ENCODE peak calls at places on chromosomes 5 and 9, in nine cellular contexts. One of them, this sample, is unnamed.

GRCh38 chr5:102561894-102562760 is 63.3 kb upstream of the SLCO6A1 start:
- DNase-seq in neuronal stem cell: peak; percentile 27
- DNase-seq in astrocyte: no peak
- DNase-seq in heart left ventricle: peak; percentile 40
- DNase-seq in OCI-LY7: peak; percentile 16
- DNase-seq in breast epithelium: no peak
- DNase-seq in mammary epithelial cell: peak; percentile 8
- DNase-seq in mesendoderm: peak; percentile 90
- DNase-seq in CD4-positive, CD25-positive, alpha-beta regulatory T cell: no peak
- DNase-seq in this sample: no peak

GRCh38 chr9:137311171-137311970 is 9.3 kb upstream of the NRARP start:
- DNase-seq in neuronal stem cell: no peak
- DNase-seq in astrocyte: peak; percentile 30
- DNase-seq in heart left ventricle: peak; percentile 66
- DNase-seq in OCI-LY7: no peak
- DNase-seq in breast epithelium: peak; percentile 80
- DNase-seq in mammary epithelial cell: peak; percentile 95
- DNase-seq in mesendoderm: no peak
- DNase-seq in CD4-positive, CD25-positive, alpha-beta regulatory T cell: no peak
- DNase-seq in this sample: peak; percentile 94

GRCh38 chr5:71891856-71892255 is 172.8 kb downstream of the CARTPT start:
- DNase-seq in neuronal stem cell: peak; percentile 17
- DNase-seq in astrocyte: peak; percentile 35
- DNase-seq in heart left ventricle: no peak
- DNase-seq in OCI-LY7: no peak
- DNase-seq in breast epithelium: no peak
- DNase-seq in mammary epithelial cell: peak; percentile 34
- DNase-seq in mesendoderm: peak; percentile 96
- DNase-seq in CD4-positive, CD25-positive, alpha-beta regulatory T cell: no peak
- DNase-seq in this sample: no peak

GRCh38 chr5:93883459-93883858 is 142.1 kb upstream of the POU5F2 start:
- DNase-seq in neuronal stem cell: no peak
- DNase-seq in astrocyte: no peak
- DNase-seq in heart left ventricle: no peak
- DNase-seq in OCI-LY7: no peak
- DNase-seq in breast epithelium: no peak
- DNase-seq in mammary epithelial cell: no peak
- DNase-seq in mesendoderm: no peak
- DNase-seq in CD4-positive, CD25-positive, alpha-beta regulatory T cell: no peak
- DNase-seq in this sample: no peak

GRCh38 chr9:129834489-129835127 is 467 bp downstream of the C9orf78 start:
- DNase-seq in neuronal stem cell: no peak
- DNase-seq in astrocyte: no peak
- DNase-seq in heart left ventricle: no peak
- DNase-seq in OCI-LY7: peak; percentile 33
- DNase-seq in breast epithelium: no peak
- DNase-seq in mammary epithelial cell: no peak
- DNase-seq in mesendoderm: no peak
- DNase-seq in CD4-positive, CD25-positive, alpha-beta regulatory T cell: peak; percentile 61
- DNase-seq in this sample: peak; percentile 75

GRCh38 chr9:70552561-70552960 is 138.1 kb upstream of the KLF9 start:
- DNase-seq in neuronal stem cell: no peak
- DNase-seq in astrocyte: no peak
- DNase-seq in heart left ventricle: no peak
- DNase-seq in OCI-LY7: no peak
- DNase-seq in breast epithelium: no peak
- DNase-seq in mammary epithelial cell: no peak
- DNase-seq in mesendoderm: no peak
- DNase-seq in CD4-positive, CD25-positive, alpha-beta regulatory T cell: no peak
- DNase-seq in this sample: no peak

GRCh38 chr9:134217431-134218210 is 53.3 kb upstream of the RNU6ATAC start:
- DNase-seq in neuronal stem cell: no peak
- DNase-seq in astrocyte: no peak
- DNase-seq in heart left ventricle: peak; percentile 46
- DNase-seq in OCI-LY7: peak; percentile 64
- DNase-seq in breast epithelium: no peak
- DNase-seq in mammary epithelial cell: no peak
- DNase-seq in mesendoderm: peak; percentile 79
- DNase-seq in CD4-positive, CD25-positive, alpha-beta regulatory T cell: no peak
- DNase-seq in this sample: peak; percentile 63

GRCh38 chr9:8599937-8600336 is 800.4 kb upstream of the DMAC1 start:
- DNase-seq in neuronal stem cell: no peak
- DNase-seq in astrocyte: no peak
- DNase-seq in heart left ventricle: no peak
- DNase-seq in OCI-LY7: no peak
- DNase-seq in breast epithelium: no peak
- DNase-seq in mammary epithelial cell: no peak
- DNase-seq in mesendoderm: peak; percentile 82
- DNase-seq in CD4-positive, CD25-positive, alpha-beta regulatory T cell: no peak
- DNase-seq in this sample: no peak

GRCh38 chr5:109319351-109319750 is 90.4 kb downstream of the PJA2 start:
- DNase-seq in neuronal stem cell: no peak
- DNase-seq in astrocyte: no peak
- DNase-seq in heart left ventricle: no peak
- DNase-seq in OCI-LY7: no peak
- DNase-seq in breast epithelium: no peak
- DNase-seq in mammary epithelial cell: no peak
- DNase-seq in mesendoderm: no peak
- DNase-seq in CD4-positive, CD25-positive, alpha-beta regulatory T cell: no peak
- DNase-seq in this sample: no peak

GRCh38 chr5:17405976-17406876 is 91.8 kb upstream of the TAF11L2 start:
- DNase-seq in neuronal stem cell: no peak
- DNase-seq in astrocyte: peak; percentile 67
- DNase-seq in heart left ventricle: no peak
- DNase-seq in OCI-LY7: no peak
- DNase-seq in breast epithelium: no peak
- DNase-seq in mammary epithelial cell: peak; percentile 72
- DNase-seq in mesendoderm: no peak
- DNase-seq in CD4-positive, CD25-positive, alpha-beta regulatory T cell: no peak
- DNase-seq in this sample: no peak

GRCh38 chr9:34010979-34011378 is 37.7 kb downstream of the UBAP2 start:
- DNase-seq in neuronal stem cell: no peak
- DNase-seq in astrocyte: no peak
- DNase-seq in heart left ventricle: no peak
- DNase-seq in OCI-LY7: peak; percentile 64
- DNase-seq in breast epithelium: no peak
- DNase-seq in mammary epithelial cell: peak; percentile 2
- DNase-seq in mesendoderm: no peak
- DNase-seq in CD4-positive, CD25-positive, alpha-beta regulatory T cell: peak; percentile 41
- DNase-seq in this sample: no peak

DNA sequence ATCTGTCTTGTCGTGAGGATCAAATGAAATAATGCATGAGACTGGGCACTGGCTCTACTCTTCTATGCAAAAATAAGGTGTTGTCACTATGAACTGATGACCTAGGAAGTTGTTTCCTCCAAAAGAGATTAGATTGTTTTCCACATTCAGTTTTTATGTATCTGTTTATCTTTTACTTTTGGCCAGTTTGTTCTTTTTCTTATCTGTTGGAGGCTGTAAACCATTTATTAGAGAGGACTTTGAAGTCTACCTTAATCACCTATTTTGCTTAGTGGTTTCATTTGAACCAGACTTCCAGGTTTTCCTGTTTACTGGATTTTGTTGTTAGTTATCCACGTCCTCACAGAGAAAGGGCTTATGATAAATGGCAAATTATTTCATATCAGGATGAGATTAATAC is 21.5 kb upstream of the GDA start:
- DNase-seq in neuronal stem cell: no peak
- DNase-seq in astrocyte: no peak
- DNase-seq in heart left ventricle: no peak
- DNase-seq in OCI-LY7: no peak
- DNase-seq in breast epithelium: no peak
- DNase-seq in mammary epithelial cell: no peak
- DNase-seq in mesendoderm: no peak
- DNase-seq in CD4-positive, CD25-positive, alpha-beta regulatory T cell: no peak
- DNase-seq in this sample: no peak
- H3K4me1 ChIP-seq in neuronal stem cell: no peaks in the 10 kb centered on the region
- H3K4me1 ChIP-seq in astrocyte: no peaks in the 10 kb centered on the region
- H3K4me1 ChIP-seq in heart left ventricle: no peaks in the 10 kb centered on the region
- H3K4me1 ChIP-seq in OCI-LY7: no peaks in the 10 kb centered on the region
- H3K4me1 ChIP-seq in breast epithelium: no peaks in the 10 kb centered on the region
- H3K4me1 ChIP-seq in mammary epithelial cell: peaks cover 4% of the 10 kb centered on the region
- H3K4me1 ChIP-seq in mesendoderm: no peaks in the 10 kb centered on the region
- H3K4me1 ChIP-seq in CD4-positive, CD25-positive, alpha-beta regulatory T cell: no peaks in the 10 kb centered on the region
- H3K4me1 ChIP-seq in this sample: no peaks in the 10 kb centered on the region

GRCh38 chr5:88677502-88677901 is 205.5 kb downstream of the MEF2C start:
- DNase-seq in neuronal stem cell: no peak
- DNase-seq in astrocyte: no peak
- DNase-seq in heart left ventricle: no peak
- DNase-seq in OCI-LY7: no peak
- DNase-seq in breast epithelium: no peak
- DNase-seq in mammary epithelial cell: no peak
- DNase-seq in mesendoderm: no peak
- DNase-seq in CD4-positive, CD25-positive, alpha-beta regulatory T cell: no peak
- DNase-seq in this sample: no peak
- H3K4me3 ChIP-seq in neuronal stem cell: no peak overlapping the region
- H3K4me3 ChIP-seq in astrocyte: peak overlapping the region; percentile 83
- H3K4me3 ChIP-seq in heart left ventricle: no peak overlapping the region
- H3K4me3 ChIP-seq in OCI-LY7: peak overlapping the region; percentile 72
- H3K4me3 ChIP-seq in breast epithelium: no peak overlapping the region
- H3K4me3 ChIP-seq in mammary epithelial cell: no peak overlapping the region
- H3K4me3 ChIP-seq in mesendoderm: no peak overlapping the region
- H3K4me3 ChIP-seq in CD4-positive, CD25-positive, alpha-beta regulatory T cell: no peak overlapping the region
- H3K4me3 ChIP-seq in this sample: no peak overlapping the region

GRCh38 chr9:95890594-95890993 is 15.1 kb downstream of the ERCC6L2 start:
- DNase-seq in neuronal stem cell: no peak
- DNase-seq in astrocyte: no peak
- DNase-seq in heart left ventricle: no peak
- DNase-seq in OCI-LY7: no peak
- DNase-seq in breast epithelium: no peak
- DNase-seq in mammary epithelial cell: no peak
- DNase-seq in mesendoderm: no peak
- DNase-seq in CD4-positive, CD25-positive, alpha-beta regulatory T cell: no peak
- DNase-seq in this sample: no peak

GRCh38 chr9:95892690-95893089 is 17.2 kb downstream of the ERCC6L2 start:
- DNase-seq in neuronal stem cell: no peak
- DNase-seq in astrocyte: no peak
- DNase-seq in heart left ventricle: no peak
- DNase-seq in OCI-LY7: no peak
- DNase-seq in breast epithelium: no peak
- DNase-seq in mammary epithelial cell: no peak
- DNase-seq in mesendoderm: no peak
- DNase-seq in CD4-positive, CD25-positive, alpha-beta regulatory T cell: no peak
- DNase-seq in this sample: no peak

GRCh38 chr9:95887926-95888497 is 12.5 kb downstream of the ERCC6L2 start:
- DNase-seq in neuronal stem cell: no peak
- DNase-seq in astrocyte: no peak
- DNase-seq in heart left ventricle: no peak
- DNase-seq in OCI-LY7: no peak
- DNase-seq in breast epithelium: no peak
- DNase-seq in mammary epithelial cell: no peak
- DNase-seq in mesendoderm: no peak
- DNase-seq in CD4-positive, CD25-positive, alpha-beta regulatory T cell: peak; percentile 43
- DNase-seq in this sample: no peak

GRCh38 chr9:95896580-95896979 is 21.1 kb downstream of the ERCC6L2 start:
- DNase-seq in neuronal stem cell: no peak
- DNase-seq in astrocyte: no peak
- DNase-seq in heart left ventricle: no peak
- DNase-seq in OCI-LY7: no peak
- DNase-seq in breast epithelium: no peak
- DNase-seq in mammary epithelial cell: no peak
- DNase-seq in mesendoderm: no peak
- DNase-seq in CD4-positive, CD25-positive, alpha-beta regulatory T cell: no peak
- DNase-seq in this sample: no peak

GRCh38 chr9:95891067-95891466 is 15.6 kb downstream of the ERCC6L2 start:
- DNase-seq in neuronal stem cell: no peak
- DNase-seq in astrocyte: no peak
- DNase-seq in heart left ventricle: no peak
- DNase-seq in OCI-LY7: no peak
- DNase-seq in breast epithelium: no peak
- DNase-seq in mammary epithelial cell: no peak
- DNase-seq in mesendoderm: no peak
- DNase-seq in CD4-positive, CD25-positive, alpha-beta regulatory T cell: no peak
- DNase-seq in this sample: no peak
- H3K27ac ChIP-seq in neuronal stem cell: no peak overlapping the region
- H3K27ac ChIP-seq in astrocyte: no peak overlapping the region
- H3K27ac ChIP-seq in heart left ventricle: no peak overlapping the region
- H3K27ac ChIP-seq in OCI-LY7: no peak overlapping the region
- H3K27ac ChIP-seq in breast epithelium: no peak overlapping the region
- H3K27ac ChIP-seq in mammary epithelial cell: no peak overlapping the region
- H3K27ac ChIP-seq in mesendoderm: no peak overlapping the region
- H3K27ac ChIP-seq in CD4-positive, CD25-positive, alpha-beta regulatory T cell: no peak overlapping the region
- H3K27ac ChIP-seq in this sample: no peak overlapping the region

DNA sequence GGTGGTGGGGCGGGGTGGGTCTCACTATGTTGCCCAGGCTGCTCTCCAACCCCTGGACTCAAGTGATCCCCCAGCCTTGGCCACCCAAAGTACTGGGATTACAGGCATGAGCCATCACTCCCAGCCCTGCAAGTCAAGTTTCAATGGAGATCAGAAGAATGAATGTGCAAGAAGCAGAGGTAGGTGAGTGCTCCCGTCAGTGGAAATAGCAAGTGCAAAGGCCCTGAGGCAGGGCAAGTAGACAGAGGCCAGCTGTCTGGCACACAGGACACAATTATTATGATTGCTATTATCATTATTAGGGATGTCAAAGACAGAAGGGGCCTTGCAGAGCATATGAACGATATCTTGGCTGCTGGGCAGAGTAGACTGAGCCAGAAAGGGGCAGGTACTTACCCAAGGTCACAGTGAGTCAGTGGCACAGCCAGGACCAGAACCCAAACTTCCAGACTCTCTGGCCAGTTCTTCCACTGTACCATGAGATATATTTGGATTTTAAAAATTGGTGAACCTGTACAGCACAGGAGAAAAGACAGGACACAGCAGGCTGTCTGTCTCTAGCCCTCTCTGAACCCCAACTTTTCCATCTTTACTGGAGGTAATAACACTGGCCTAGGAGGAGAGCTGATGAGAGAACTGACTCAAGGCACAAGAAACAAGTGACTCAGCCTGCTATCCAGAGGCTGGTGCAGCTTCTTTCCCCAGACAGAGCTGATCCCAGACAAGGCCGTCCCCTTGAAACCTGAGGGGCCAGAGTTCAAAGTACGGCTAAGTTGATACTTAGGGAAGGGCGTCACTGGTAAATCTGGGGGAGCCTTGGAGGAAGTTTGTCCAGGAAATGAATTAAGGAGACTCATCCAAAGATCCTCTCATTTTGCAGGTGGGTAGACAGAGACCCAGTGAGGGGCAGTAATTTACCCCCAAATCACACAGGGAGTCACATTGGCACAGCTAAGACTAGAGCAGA is 1.4 kb downstream of the HDHD3 start:
- DNase-seq in neuronal stem cell: no peak
- DNase-seq in astrocyte: no peak
- DNase-seq in heart left ventricle: no peak
- DNase-seq in OCI-LY7: no peak
- DNase-seq in breast epithelium: no peak
- DNase-seq in mammary epithelial cell: no peak
- DNase-seq in mesendoderm: no peak
- DNase-seq in CD4-positive, CD25-positive, alpha-beta regulatory T cell: no peak
- DNase-seq in this sample: no peak
- H3K4me1 ChIP-seq in neuronal stem cell: peaks cover 3% of the 10 kb centered on the region
- H3K4me1 ChIP-seq in astrocyte: peaks cover 6% of the 10 kb centered on the region
- H3K4me1 ChIP-seq in heart left ventricle: no peaks in the 10 kb centered on the region
- H3K4me1 ChIP-seq in OCI-LY7: peaks cover 14% of the 10 kb centered on the region
- H3K4me1 ChIP-seq in breast epithelium: no peaks in the 10 kb centered on the region
- H3K4me1 ChIP-seq in mammary epithelial cell: peaks cover 5% of the 10 kb centered on the region
- H3K4me1 ChIP-seq in mesendoderm: no peaks in the 10 kb centered on the region
- H3K4me1 ChIP-seq in CD4-positive, CD25-positive, alpha-beta regulatory T cell: peaks cover 13% of the 10 kb centered on the region
- H3K4me1 ChIP-seq in this sample: no peaks in the 10 kb centered on the region

This sample was measured in kidney.